ENCODE peak calls at places on chromosomes 5 and 9, in eight cellular contexts. G is posterior vena cava; P is stimulated activated naive CD8-positive, alpha-beta T cell treated with anti-CD3 and anti-CD28 coated beads, Interleukin-15, amount 100 ng/mL, for 72 hours; O is T-helper 9 cell; L is type B pancreatic cell; A is sigmoid colon; N is astrocyte of the cerebellum; F is breast epithelium. I is an unnamed sample.

GRCh38 chr5:16812911-16813310 is 123.2 kb downstream of the MYO10 start:
- DNase-seq in G (no peak), P (no peak), O (no peak), L (no peak), A (no peak), N (peak), F (peak), I (no peak)

GRCh38 chr5:35815089-35815936 is 41.4 kb upstream of the IL7R start:
- DNase-seq in G (no peak), P (peak), O (no peak), L (no peak), A (no peak), N (no peak), F (no peak), I (no peak)

GRCh38 chr9:71446499-71447411 is 321.6 kb downstream of the CEMIP2 start:
- DNase-seq in G (peak), P (peak), O (no peak), L (peak), A (no peak), N (peak), F (no peak), I (no peak)

GRCh38 chr5:38527475-38527874 is 29.0 kb downstream of the LIFR start:
- DNase-seq in G (no peak), P (no peak), O (no peak), L (no peak), A (no peak), N (no peak), F (no peak), I (no peak)

GRCh38 chr5:18560602-18561001 is 926.3 kb downstream of the TAF11L14 start:
- DNase-seq in G (no peak), P (no peak), O (no peak), L (no peak), A (no peak), N (no peak), F (no peak), I (no peak)

GRCh38 chr9:4762889-4763521 is 22.0 kb upstream of the AK3 start:
- DNase-seq in G (no peak), P (no peak), O (no peak), L (no peak), A (peak), N (no peak), F (no peak), I (no peak)

GRCh38 chr5:111337133-111337532 is 112.9 kb downstream of the CAMK4 start:
- DNase-seq in G (no peak), P (no peak), O (no peak), L (no peak), A (no peak), N (no peak), F (no peak), I (no peak)

GRCh38 chr9:126043691-126044090 is 282.9 kb upstream of the MVB12B start:
- DNase-seq in G (no peak), P (no peak), O (no peak), L (no peak), A (no peak), N (no peak), F (no peak), I (no peak)

GRCh38 chr5:68924490-68925145 is 169.2 kb upstream of the SLC30A5 start:
- DNase-seq in G (no peak), P (no peak), O (no peak), L (no peak), A (no peak), N (peak), F (peak), I (no peak)

GRCh38 chr9:9214052-9214451 is 1398.8 kb downstream of the PTPRD start:
- DNase-seq in G (no peak), P (no peak), O (no peak), L (no peak), A (no peak), N (no peak), F (no peak), I (no peak)

GRCh38 chr5:173163219-173163618 is 18.9 kb downstream of the BNIP1 start:
- DNase-seq in G (no peak), P (no peak), O (no peak), L (no peak), A (no peak), N (no peak), F (no peak), I (no peak)

GRCh38 chr9:129745186-129745585 is 7.7 kb downstream of the PTGES start:
- DNase-seq in G (no peak), P (no peak), O (no peak), L (no peak), A (no peak), N (no peak), F (no peak), I (no peak)

GRCh38 chr5:27727254-27727653 is 688.9 kb upstream of the CDH9 start:
- DNase-seq in G (no peak), P (no peak), O (no peak), L (no peak), A (no peak), N (no peak), F (no peak), I (no peak)

GRCh38 chr9:94801242-94801641 is 74.7 kb downstream of the AOPEP start:
- DNase-seq in G (no peak), P (no peak), O (no peak), L (no peak), A (no peak), N (no peak), F (no peak), I (no peak)

GRCh38 chr5:17282283-17283120 is 65.1 kb downstream of the BASP1 start:
- DNase-seq in G (no peak), P (no peak), O (no peak), L (no peak), A (no peak), N (no peak), F (no peak), I (no peak)

GRCh38 chr5:10272053-10272869 is 22.2 kb downstream of the CCT5 start:
- DNase-seq in G (no peak), P (no peak), O (no peak), L (no peak), A (no peak), N (no peak), F (no peak), I (peak)

GRCh38 chr5:1201327-1202025 is at the start of gene SLC6A19:
- DNase-seq in G (no peak), P (no peak), O (no peak), L (no peak), A (no peak), N (no peak), F (no peak), I (no peak)

GRCh38 chr5:57780306-57780958 is 297.8 kb upstream of the ACTBL2 start:
- DNase-seq in G (peak), P (no peak), O (no peak), L (no peak), A (no peak), N (no peak), F (no peak), I (no peak)

GRCh38 chr9:134434896-134435506 is 108.7 kb downstream of the RXRA start:
- DNase-seq in G (peak), P (no peak), O (no peak), L (peak), A (peak), N (peak), F (peak), I (peak)

GRCh38 chr5:88145205-88145602 is 123.4 kb downstream of the TMEM161B start:
- DNase-seq in G (peak), P (no peak), O (no peak), L (no peak), A (no peak), N (no peak), F (no peak), I (no peak)

GRCh38 chr9:114072181-114073140 is 5.6 kb downstream of the AMBP start:
- DNase-seq in G (peak), P (no peak), O (no peak), L (no peak), A (peak), N (peak), F (peak), I (peak)

GRCh38 chr5:166596043-166596442 is 1695.4 kb upstream of the WWC1 start:
- DNase-seq in G (no peak), P (no peak), O (no peak), L (no peak), A (no peak), N (no peak), F (no peak), I (no peak)

GRCh38 chr9:124306098-124306735 is 48.5 kb downstream of the NEK6 start:
- DNase-seq in G (no peak), P (no peak), O (no peak), L (no peak), A (no peak), N (no peak), F (no peak), I (no peak)

GRCh38 chr9:104177003-104177611 is 83.0 kb downstream of the SMC2 start:
- DNase-seq in G (no peak), P (no peak), O (no peak), L (no peak), A (no peak), N (peak), F (no peak), I (no peak)

GRCh38 chr5:36607114-36607561 is 732 bp downstream of the SLC1A3 start:
- DNase-seq in G (no peak), P (no peak), O (no peak), L (no peak), A (no peak), N (no peak), F (no peak), I (no peak)

GRCh38 chr5:132439521-132440206 is 50.9 kb downstream of the IRF1 start:
- DNase-seq in G (peak), P (peak), O (no peak), L (no peak), A (peak), N (peak), F (peak), I (no peak)

GRCh38 chr5:175471628-175472027 is 6.7 kb upstream of the SFXN1 start:
- DNase-seq in G (no peak), P (peak), O (no peak), L (no peak), A (no peak), N (no peak), F (no peak), I (no peak)

GRCh38 chr9:131290039-131290766 is 680 bp downstream of the PLPP7 start:
- DNase-seq in G (no peak), P (no peak), O (no peak), L (no peak), A (no peak), N (no peak), F (no peak), I (no peak)

GRCh38 chr5:38825494-38825893 is 20.3 kb upstream of the OSMR start:
- DNase-seq in G (no peak), P (no peak), O (no peak), L (no peak), A (no peak), N (no peak), F (no peak), I (no peak)

GRCh38 chr9:70519912-70520724 is 105.7 kb upstream of the KLF9 start:
- DNase-seq in G (no peak), P (peak), O (no peak), L (no peak), A (no peak), N (no peak), F (no peak), I (no peak)

GRCh38 chr5:44875661-44876250 is 67.0 kb downstream of the MRPS30 start:
- DNase-seq in G (no peak), P (peak), O (no peak), L (no peak), A (no peak), N (peak), F (no peak), I (no peak)

GRCh38 chr5:2391566-2391965 is 359.9 kb downstream of the IRX2 start:
- DNase-seq in G (peak), P (no peak), O (no peak), L (no peak), A (no peak), N (no peak), F (no peak), I (no peak)

GRCh38 chr9:127397722-127398647 is 1.0 kb downstream of the SLC2A8 start:
- DNase-seq in G (no peak), P (peak), O (peak), L (no peak), A (peak), N (no peak), F (no peak), I (no peak)

GRCh38 chr9:34929506-34930102 is 28.5 kb upstream of the PHF24 start:
- DNase-seq in G (no peak), P (peak), O (peak), L (no peak), A (no peak), N (peak), F (no peak), I (no peak)

GRCh38 chr5:11182441-11183080 is 421.5 kb upstream of the DAP start:
- DNase-seq in G (no peak), P (no peak), O (no peak), L (no peak), A (no peak), N (peak), F (no peak), I (no peak)

GRCh38 chr5:43947870-43948269 is 344.9 kb downstream of the NNT start:
- DNase-seq in G (no peak), P (no peak), O (no peak), L (no peak), A (no peak), N (no peak), F (no peak), I (no peak)

GRCh38 chr5:35151151-35151920 is 79.0 kb downstream of the PRLR start:
- DNase-seq in G (no peak), P (no peak), O (no peak), L (no peak), A (no peak), N (no peak), F (no peak), I (no peak)

I was measured in coronary artery.